ENCODE peak calls at places on chromosomes 3 and 15, in ten cellular contexts. M is NCI-H2081; G is GF-D8; U is HuH-7; H is uterus; L is AG20443; X is heart left ventricle; D is Panc1; K is CD8-positive, alpha-beta memory T cell; B is IMR-90. V is an unnamed sample.

GRCh38 chr3:11514191-11514770 is 129.4 kb downstream of the VGLL4 start:
- DNase-seq in M (no peak), G (peak), U (no peak), H (peak), L (peak), X (peak), D (no peak), K (no peak), B (peak), V (peak)

GRCh38 chr3:169552533-169552932 is 111.0 kb downstream of the MECOM start:
- DNase-seq in M (no peak), G (no peak), U (no peak), H (no peak), L (no peak), X (no peak), D (no peak), K (no peak), B (peak), V (no peak)

GRCh38 chr3:55491296-55491816 is 4.2 kb upstream of the WNT5A start:
- DNase-seq in M (no peak), G (no peak), U (no peak), H (peak), L (peak), X (no peak), D (no peak), K (no peak), B (peak), V (no peak)

GRCh38 chr3:47251689-47252088 is 30.9 kb downstream of the KIF9 start:
- DNase-seq in M (no peak), G (no peak), U (no peak), H (no peak), L (no peak), X (no peak), D (no peak), K (no peak), B (no peak), V (no peak)

GRCh38 chr3:134320749-134321148 is 53.5 kb downstream of the AMOTL2 start:
- DNase-seq in M (no peak), G (no peak), U (no peak), H (no peak), L (no peak), X (no peak), D (no peak), K (no peak), B (no peak), V (no peak)

GRCh38 chr3:142857056-142857455 is 31.8 kb downstream of the PCOLCE2 start:
- DNase-seq in M (peak), G (no peak), U (peak), H (no peak), L (no peak), X (peak), D (no peak), K (no peak), B (no peak), V (peak)

GRCh38 chr3:183824761-183825379 is 507 bp downstream of the MAP6D1 start:
- DNase-seq in M (peak), G (no peak), U (no peak), H (no peak), L (peak), X (no peak), D (no peak), K (peak), B (no peak), V (peak)

GRCh38 chr15:39426552-39427532 is 154.0 kb upstream of the THBS1 start:
- DNase-seq in M (no peak), G (peak), U (no peak), H (no peak), L (peak), X (peak), D (no peak), K (peak), B (peak), V (no peak)

GRCh38 chr15:72382146-72382545 is 6.3 kb upstream of the HEXA start:
- DNase-seq in M (no peak), G (no peak), U (peak), H (no peak), L (no peak), X (no peak), D (peak), K (no peak), B (no peak), V (no peak)

GRCh38 chr3:22156868-22157267 is 405.9 kb upstream of the ZNF385D start:
- DNase-seq in M (no peak), G (no peak), U (peak), H (no peak), L (no peak), X (no peak), D (no peak), K (no peak), B (no peak), V (no peak)